ENCODE peak calls at places on chromosomes 3 and 15, in nine cellular contexts. U is K562; X is iPS-NIHi11; R is endothelial cell; I is neuronal stem cell; B is natural killer cell treated with Interleukin-12 subunit alpha and Interleukin-12 subunit beta and Interleukin-15 and Interleukin-18, amount 100 ng/mL, for 72 hours; J is COR-L47; Q is CD4-positive, CD25-positive, alpha-beta regulatory T cell; F is frontal cortex. M is an unnamed sample.

GRCh38 chr3:134077649-134078081 is 47.9 kb upstream of the SLCO2A1 start:
- DNase-seq in U (no peak), X (no peak), R (no peak), I (no peak), B (no peak), J (no peak), Q (no peak), F (no peak), M (no peak)

GRCh38 chr3:29593802-29594201 is 312.9 kb downstream of the RBMS3 start:
- DNase-seq in U (no peak), X (no peak), R (no peak), I (no peak), B (no peak), J (no peak), Q (no peak), F (no peak), M (no peak)

GRCh38 chr15:38528279-38528678 is 36.3 kb downstream of the RASGRP1 start:
- DNase-seq in U (no peak), X (no peak), R (no peak), I (no peak), B (no peak), J (no peak), Q (no peak), F (no peak), M (no peak)

GRCh38 chr3:111012388-111013248 is 59.0 kb upstream of the NECTIN3 start:
- DNase-seq in U (no peak), X (peak), R (peak), I (peak), B (no peak), J (no peak), Q (no peak), F (no peak), M (peak)

GRCh38 chr15:91335702-91336101 is 235.6 kb downstream of the SV2B start:
- DNase-seq in U (no peak), X (no peak), R (no peak), I (no peak), B (no peak), J (no peak), Q (no peak), F (no peak), M (no peak)

GRCh38 chr15:52021128-52021671 is 2.2 kb downstream of the MAPK6 start:
- DNase-seq in U (peak), X (peak), R (no peak), I (no peak), B (peak), J (no peak), Q (peak), F (peak), M (peak)

GRCh38 chr15:93506646-93507045 is 417.6 kb upstream of the RGMA start:
- DNase-seq in U (no peak), X (no peak), R (no peak), I (no peak), B (no peak), J (no peak), Q (no peak), F (no peak), M (no peak)

GRCh38 chr3:134249935-134250716 is 533 bp downstream of the RYK start:
- DNase-seq in U (peak), X (peak), R (peak), I (peak), B (peak), J (peak), Q (peak), F (peak), M (peak)

GRCh38 chr3:22269827-22270226 is 518.8 kb upstream of the ZNF385D start:
- DNase-seq in U (no peak), X (no peak), R (no peak), I (no peak), B (no peak), J (no peak), Q (no peak), F (no peak), M (no peak)

GRCh38 chr3:152402698-152403456 is 134.1 kb downstream of the MBNL1 start:
- DNase-seq in U (peak), X (no peak), R (no peak), I (no peak), B (no peak), J (no peak), Q (no peak), F (no peak), M (no peak)

GRCh38 chr15:38130739-38131498 is 121.7 kb upstream of the SPRED1 start:
- DNase-seq in U (peak), X (peak), R (no peak), I (no peak), B (no peak), J (no peak), Q (no peak), F (no peak), M (peak)

GRCh38 chr3:194592798-194593752 is 40.1 kb downstream of the TMEM44 start:
- DNase-seq in U (no peak), X (peak), R (no peak), I (no peak), B (no peak), J (no peak), Q (no peak), F (no peak), M (no peak)

GRCh38 chr15:78811124-78811824 is at the start of gene ADAMTS7:
- DNase-seq in U (peak), X (peak), R (peak), I (peak), B (peak), J (no peak), Q (peak), F (peak), M (peak)

GRCh38 chr15:82140859-82141258 is 95.0 kb upstream of the MEX3B start:
- DNase-seq in U (no peak), X (peak), R (no peak), I (no peak), B (no peak), J (no peak), Q (no peak), F (no peak), M (no peak)

GRCh38 chr3:195863121-195864061 is 45.0 kb downstream of the TNK2 start:
- DNase-seq in U (peak), X (peak), R (peak), I (peak), B (peak), J (peak), Q (peak), F (peak), M (peak)

M was measured in H7.